ENCODE peak calls at places on chromosomes 13 and 19, in four cellular contexts. Q, F, P and U are unnamed samples.

GRCh38 chr13:42001580-42001979 is 40.7 kb upstream of the VWA8 start:
- DNase-seq in Q (no peak), P (peak), F (no peak), U (no peak)

GRCh38 chr19:49231389-49231788 is 73.8 kb downstream of the TRPM4 start:
- DNase-seq in Q (no peak), F (no peak), P (no peak), U (no peak)

GRCh38 chr19:18280247-18281081 is 958 bp downstream of the JUND start:
- DNase-seq in Q (peak), F (peak), P (peak), U (peak)

GRCh38 chr19:23311551-23311950 is 61.4 kb upstream of the ZNF724 start:
- DNase-seq in Q (no peak), F (no peak), P (no peak), U (no peak)

GRCh38 chr13:95327190-95327589 is 25.9 kb upstream of the ABCC4 start:
- DNase-seq in F (no peak), Q (no peak), P (no peak), U (no peak)

GRCh38 chr19:51480590-51480989 is 2.3 kb downstream of the CEACAM18 start:
- DNase-seq in P (no peak), F (no peak), Q (peak), U (no peak)

GRCh38 chr13:75359266-75359665 is 122.7 kb downstream of the TBC1D4 start:
- DNase-seq in F (no peak), Q (no peak), P (no peak), U (no peak)

GRCh38 chr13:38954844-38955243 is 35.8 kb downstream of the STOML3 start:
- DNase-seq in F (no peak), Q (no peak), P (no peak), U (no peak)

GRCh38 chr13:49238621-49239020 is 9.1 kb upstream of the CDADC1 start:
- DNase-seq in F (no peak), P (no peak), Q (no peak), U (no peak)

GRCh38 chr13:49071341-49071937 is 95.7 kb downstream of the FNDC3A start:
- DNase-seq in F (no peak), Q (no peak), P (no peak), U (no peak)

GRCh38 chr13:60759499-60759898 is 362.5 kb downstream of the TDRD3 start:
- DNase-seq in P (no peak), Q (no peak), F (no peak), U (no peak)

GRCh38 chr19:12995596-12996541 is 594 bp downstream of the NFIX start:
- DNase-seq in F (no peak), P (no peak), Q (peak), U (no peak)

GRCh38 chr13:50974268-50974667 is 64.7 kb downstream of the RNASEH2B start:
- DNase-seq in P (no peak), F (no peak), Q (no peak), U (no peak)

GRCh38 chr13:50969691-50970090 is 60.1 kb downstream of the RNASEH2B start:
- DNase-seq in Q (no peak), P (no peak), F (no peak), U (no peak)
- TF ChIP-seq CTCF in Q (no peak), P (no peak), F (no peak), U (no peak)

GRCh38 chr19:55099557-55100506 is 17.6 kb downstream of the PPP1R12C start:
- DNase-seq in P (no peak), F (no peak), Q (no peak), U (no peak)
- TF ChIP-seq CTCF in P (no peak), F (no peak), Q (peak), U (no peak)

DNA sequence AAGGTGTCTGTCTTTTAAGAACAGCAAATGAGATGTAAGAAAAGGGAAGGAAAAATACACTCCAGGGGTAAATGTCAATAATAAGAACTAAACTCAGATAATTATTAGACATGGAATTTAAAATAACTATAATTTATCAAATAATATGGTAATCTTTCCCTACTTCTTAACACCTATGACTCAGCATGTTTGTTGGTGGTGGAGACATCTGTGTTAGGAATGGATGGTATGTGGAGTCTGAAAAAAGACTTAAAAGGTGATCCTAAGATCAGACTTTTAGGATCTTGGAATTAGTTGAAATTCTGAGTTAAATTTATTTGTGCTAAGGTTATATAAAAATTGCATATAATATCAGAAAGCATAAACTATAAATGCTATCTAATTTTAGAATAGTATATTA is 915.1 kb downstream of the SLITRK5 start:
- DNase-seq in Q (no peak), P (no peak), F (no peak), U (no peak)
- TF ChIP-seq CTCF in Q (no peak), P (no peak), F (no peak), U (no peak)

DNA sequence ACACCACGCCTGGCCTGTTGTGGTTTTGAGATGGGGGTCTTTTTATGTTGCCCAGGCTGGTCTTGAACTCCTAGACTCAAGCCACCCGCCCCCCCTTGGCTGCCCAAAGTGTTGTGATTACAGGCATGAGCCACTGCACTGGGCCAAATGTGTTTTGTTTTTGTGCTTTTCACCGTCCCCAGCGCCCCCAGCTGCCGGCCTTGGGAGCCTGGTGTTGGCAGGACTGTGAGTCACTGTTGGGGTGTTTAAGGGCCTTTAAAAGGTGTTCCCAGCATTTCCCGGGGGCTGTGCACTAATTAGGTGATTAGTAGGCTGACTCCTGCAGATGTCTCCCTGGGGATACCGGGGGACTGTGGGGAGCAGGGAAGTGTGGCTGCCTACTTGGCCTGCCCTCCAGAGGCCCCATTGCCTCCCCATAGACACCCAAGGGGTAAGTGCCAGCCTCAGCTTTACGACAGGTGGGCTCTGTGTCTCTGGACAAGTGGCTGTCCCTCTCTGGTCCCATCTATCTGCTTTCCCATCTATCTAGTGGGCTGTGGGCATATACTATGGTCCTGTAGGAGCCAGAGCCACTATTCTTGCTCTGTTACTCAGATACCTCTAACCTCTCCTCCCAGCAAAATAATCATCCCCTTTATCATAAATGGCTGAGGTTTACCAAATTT is 11.8 kb upstream of the TLE5 start:
- DNase-seq in P (no peak), Q (no peak), F (no peak), U (no peak)
- TF ChIP-seq CTCF in P (no peak), Q (no peak), F (no peak), U (no peak)

GRCh38 chr13:26628706-26629105 is 71.2 kb downstream of the WASF3 start:
- DNase-seq in F (no peak), P (no peak), Q (peak), U (no peak)

GRCh38 chr13:26624572-26624971 is 67.1 kb downstream of the WASF3 start:
- DNase-seq in Q (no peak), F (no peak), P (no peak), U (no peak)

GRCh38 chr13:26629260-26629659 is 71.8 kb downstream of the WASF3 start:
- DNase-seq in F (no peak), P (no peak), Q (peak), U (no peak)
- TF ChIP-seq CTCF in F (no peak), P (no peak), Q (peak), U (no peak)

GRCh38 chr13:82739881-82740280 is 1142.4 kb downstream of the SLITRK1 start:
- DNase-seq in Q (no peak), P (no peak), F (no peak), U (no peak)
- TF ChIP-seq CTCF in Q (no peak), P (no peak), F (no peak), U (no peak)

DNA sequence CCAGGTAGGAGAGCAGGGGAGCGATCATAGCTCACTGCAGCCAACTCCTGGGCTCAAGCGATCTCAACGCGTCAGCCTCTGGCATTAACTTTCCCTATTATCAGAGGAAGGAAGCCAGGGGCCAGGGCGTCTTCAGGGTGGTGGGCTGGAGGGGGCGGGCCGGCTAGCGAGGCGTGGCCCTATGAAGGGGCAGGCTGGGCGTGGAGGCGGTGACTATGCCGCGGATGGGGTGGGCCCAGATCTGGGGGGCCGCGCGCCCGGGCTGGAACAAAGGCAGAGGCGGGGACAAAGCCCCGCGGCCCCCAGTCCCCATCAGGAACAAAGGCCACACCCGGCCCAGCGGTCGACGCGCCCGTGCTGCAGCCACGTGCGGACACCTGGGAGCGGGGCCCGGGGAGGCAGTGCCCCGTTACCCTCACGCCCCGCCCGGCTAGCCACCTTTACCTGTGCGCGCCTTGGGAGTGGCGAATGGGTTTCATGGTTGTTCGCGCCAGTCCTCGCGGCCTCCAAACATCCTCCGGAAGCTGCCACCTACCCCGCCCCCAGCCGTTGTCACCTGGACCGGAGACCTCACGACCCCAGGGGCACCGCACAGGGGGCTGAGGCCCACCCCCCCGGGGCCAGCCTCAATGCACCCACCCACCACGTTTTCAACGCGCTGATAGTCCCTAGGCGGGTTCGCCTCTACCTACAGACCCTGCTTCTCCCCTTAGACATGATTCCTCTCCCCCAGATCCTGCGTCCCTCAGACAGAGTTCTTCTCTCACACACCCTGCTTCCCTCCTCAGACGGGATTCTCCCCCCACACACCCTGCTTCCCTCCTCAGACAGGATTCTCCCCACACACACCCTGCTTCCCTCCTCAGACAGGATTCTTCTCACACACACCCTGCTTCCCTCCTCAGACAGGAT is 5.4 kb upstream of the TRIM28 start:
- DNase-seq in F (no peak), P (no peak), Q (no peak), U (no peak)
- TF ChIP-seq CTCF in F (no peak), P (no peak), Q (no peak), U (no peak)